ENCODE peak calls at places on chromosomes 11 and 22, in eight cellular contexts. B, G, W, S, U, D, N and Q are unnamed samples.

GRCh38 chr11:119666463-119667131 is 62.4 kb downstream of the NECTIN1 start:
- DNase-seq in B (peak), G (peak), W (peak), S (peak), U (peak), D (peak), N (peak), Q (no peak)

GRCh38 chr11:11148104-11148509 is 204.9 kb downstream of the CSNK2A3 start:
- DNase-seq in B (peak), G (no peak), W (peak), S (no peak), U (peak), D (peak), N (peak), Q (no peak)

GRCh38 chr11:9787981-9788521 is 124.2 kb downstream of the SWAP70 start:
- DNase-seq in B (peak), G (no peak), W (no peak), S (no peak), U (peak), D (no peak), N (peak), Q (peak)

GRCh38 chr11:107457558-107458271 is at the start of gene CWF19L2:
- DNase-seq in B (peak), G (peak), W (peak), S (peak), U (peak), D (peak), N (peak), Q (peak)

GRCh38 chr11:132161538-132161937 is 791.1 kb downstream of the NTM start:
- DNase-seq in B (no peak), G (no peak), W (no peak), S (no peak), U (no peak), D (no peak), N (no peak), Q (no peak)

GRCh38 chr11:116586392-116586791 is 186.4 kb downstream of the BUD13 start:
- DNase-seq in B (no peak), G (no peak), W (no peak), S (peak), U (no peak), D (no peak), N (no peak), Q (no peak)

GRCh38 chr11:34513674-34513995 is at the start of gene ELF5:
- DNase-seq in B (no peak), G (no peak), W (no peak), S (no peak), U (no peak), D (no peak), N (no peak), Q (no peak)

GRCh38 chr11:18071098-18071705 is 25.1 kb upstream of the TPH1 start:
- DNase-seq in B (no peak), G (no peak), W (no peak), S (no peak), U (no peak), D (no peak), N (no peak), Q (no peak)

GRCh38 chr11:130000552-130001176 is 2.0 kb downstream of the PRDM10 start:
- DNase-seq in B (no peak), G (peak), W (no peak), S (no peak), U (no peak), D (no peak), N (no peak), Q (no peak)

GRCh38 chr22:49099089-49099488 is 728.6 kb downstream of the BRD1 start:
- DNase-seq in B (no peak), G (no peak), W (no peak), S (no peak), U (no peak), D (no peak), N (no peak), Q (no peak)

GRCh38 chr22:48044484-48045060 is 1282.1 kb downstream of the TBC1D22A start:
- DNase-seq in B (no peak), G (no peak), W (no peak), S (no peak), U (no peak), D (no peak), N (no peak), Q (no peak)

GRCh38 chr11:20048246-20048645 is 112.0 kb downstream of the DBX1 start:
- DNase-seq in B (no peak), G (no peak), W (no peak), S (no peak), U (no peak), D (no peak), N (no peak), Q (no peak)

GRCh38 chr11:57424802-57425564 is 1.9 kb downstream of the SLC43A3 start:
- DNase-seq in B (peak), G (peak), W (peak), S (peak), U (peak), D (no peak), N (peak), Q (peak)

GRCh38 chr11:134398079-134398444 is 14.0 kb downstream of the B3GAT1 start:
- DNase-seq in B (no peak), G (no peak), W (no peak), S (no peak), U (no peak), D (no peak), N (no peak), Q (no peak)

GRCh38 chr22:46674367-46674781 is 54.2 kb downstream of the GRAMD4 start:
- DNase-seq in B (no peak), G (no peak), W (peak), S (peak), U (no peak), D (no peak), N (peak), Q (peak)

GRCh38 chr11:93089474-93090102 is 108.2 kb downstream of the SLC36A4 start:
- DNase-seq in B (no peak), G (peak), W (no peak), S (no peak), U (peak), D (no peak), N (no peak), Q (peak)

GRCh38 chr11:63838150-63838681 is 694 bp upstream of the MARK2 start:
- DNase-seq in B (peak), G (no peak), W (no peak), S (peak), U (no peak), D (peak), N (no peak), Q (no peak)

GRCh38 chr11:116177521-116178220 is 595.1 kb downstream of the BUD13 start:
- DNase-seq in B (no peak), G (no peak), W (no peak), S (no peak), U (no peak), D (no peak), N (no peak), Q (no peak)

GRCh38 chr11:69831985-69832384 is 12.8 kb upstream of the FGF3 start:
- DNase-seq in B (no peak), G (no peak), W (no peak), S (peak), U (no peak), D (no peak), N (peak), Q (no peak)

GRCh38 chr11:35274909-35275807 is 136.2 kb downstream of the CD44 start:
- DNase-seq in B (no peak), G (peak), W (peak), S (no peak), U (peak), D (peak), N (peak), Q (no peak)

GRCh38 chr11:7673724-7674434 is 579 bp upstream of the CYB5R2 start:
- DNase-seq in B (no peak), G (peak), W (peak), S (no peak), U (no peak), D (no peak), N (peak), Q (no peak)

GRCh38 chr22:30399718-30400117 is 2.9 kb downstream of the SEC14L2 start:
- DNase-seq in B (no peak), G (no peak), W (no peak), S (no peak), U (no peak), D (no peak), N (no peak), Q (no peak)
- H3K27ac ChIP-seq in B (no peak), G (no peak), W (no peak), S (no peak), U (peak), D (no peak), N (no peak), Q (no peak)

GRCh38 chr22:29288837-29289236 is 17.6 kb upstream of the GAS2L1 start:
- DNase-seq in B (no peak), G (no peak), W (no peak), S (no peak), U (no peak), D (no peak), N (no peak), Q (no peak)

GRCh38 chr22:29292379-29292778 is 14.1 kb upstream of the GAS2L1 start:
- DNase-seq in B (no peak), G (no peak), W (no peak), S (no peak), U (no peak), D (no peak), N (no peak), Q (no peak)

GRCh38 chr22:29291215-29291614 is 15.2 kb upstream of the GAS2L1 start:
- DNase-seq in B (no peak), G (no peak), W (no peak), S (no peak), U (no peak), D (no peak), N (no peak), Q (no peak)

GRCh38 chr22:29284196-29284595 is 16.1 kb downstream of the EWSR1 start:
- DNase-seq in B (no peak), G (no peak), W (no peak), S (no peak), U (no peak), D (no peak), N (no peak), Q (no peak)

DNA sequence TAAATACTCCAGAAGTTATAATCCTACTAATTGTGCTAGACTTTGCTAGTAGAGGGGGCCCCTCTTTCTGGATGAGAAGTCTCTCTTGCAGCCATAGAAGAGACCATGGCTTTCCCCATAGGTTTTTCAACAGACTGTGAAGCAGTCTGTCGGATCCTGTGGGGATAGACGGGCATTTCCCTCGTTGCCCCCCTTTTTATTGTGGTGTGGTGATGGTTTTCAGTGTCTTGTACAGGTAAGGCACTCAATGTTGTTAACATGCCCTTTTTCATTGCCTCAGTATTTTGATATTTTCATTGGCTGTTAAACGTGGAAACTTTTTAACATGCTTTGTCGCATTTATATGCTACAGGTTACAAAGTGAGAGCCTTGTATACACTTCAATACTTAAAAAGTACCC is 16.4 kb upstream of the GAS2L1 start:
- DNase-seq in B (no peak), G (no peak), W (no peak), S (no peak), U (no peak), D (no peak), N (no peak), Q (no peak)
- TF ChIP-seq CTCF in B (no peak), G (no peak), W (no peak), S (no peak), U (no peak), D (no peak), N (no peak), Q (no peak)

GRCh38 chr11:26620282-26621045 is 48.4 kb upstream of the MUC15 start:
- DNase-seq in B (no peak), G (no peak), W (no peak), S (no peak), U (peak), D (no peak), N (no peak), Q (no peak)
- H3K27ac ChIP-seq in B (no peak), G (no peak), W (no peak), S (no peak), U (peak), D (no peak), N (no peak), Q (no peak)

GRCh38 chr22:41940853-41941765 is 5.8 kb downstream of the CENPM start:
- DNase-seq in B (peak), G (peak), W (peak), S (peak), U (peak), D (peak), N (peak), Q (peak)
- TF ChIP-seq CTCF in B (peak), G (peak), W (peak), S (peak), U (peak), D (peak), N (peak), Q (peak)

DNA sequence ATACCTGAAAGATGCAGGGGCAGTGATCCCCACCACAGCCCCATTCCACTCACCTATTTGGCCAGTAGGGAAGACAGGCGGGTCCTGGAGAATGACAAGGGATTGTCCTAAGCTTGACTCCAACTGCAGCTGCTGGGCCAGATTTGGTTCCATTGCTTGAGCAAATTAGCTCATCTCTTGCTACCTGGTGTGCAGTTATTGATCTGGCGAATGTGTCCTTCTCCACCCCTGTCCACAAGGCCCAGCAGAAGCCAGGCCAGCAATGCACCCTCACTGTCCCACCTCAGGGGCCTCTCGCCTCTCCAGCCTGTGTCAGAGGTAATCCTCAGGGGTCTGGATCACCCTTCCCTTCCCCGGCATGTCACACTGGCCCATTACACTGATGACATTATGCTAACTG is 23.3 kb downstream of the TSPAN32 start:
- DNase-seq in B (no peak), G (no peak), W (no peak), S (peak), U (no peak), D (no peak), N (no peak), Q (no peak)
- H3K27ac ChIP-seq in B (peak), G (no peak), W (no peak), S (no peak), U (no peak), D (no peak), N (no peak), Q (no peak)